ENCODE peak calls at places on chromosomes 6 and 20, in seven cellular contexts. R is choroid plexus epithelial cell; M is esophagus squamous epithelium; I is GM20000; T is NCI-H345; C is thyroid gland; E is activated CD4-positive, CD25-positive, alpha-beta regulatory T cell treated with anti-CD3 and anti-CD28 coated beads, Interleukin-2, amount 50 U/mL, for 72 hours. B is an unnamed sample.
A peak's percentile ranks its signal among the peaks of the same experiment; 100 is the strongest.

GRCh38 chr6:160088069-160088773 is 33.4 kb upstream of the SLC22A1 start:
- DNase-seq in R (peak; percentile 85), M (no peak), I (no peak), T (no peak), C (peak; percentile 36), E (no peak), B (peak; percentile 85)

GRCh38 chr6:68776382-68776781 is 141.3 kb downstream of the ADGRB3 start:
- DNase-seq in R (no peak), M (no peak), I (no peak), T (no peak), C (no peak), E (no peak), B (no peak)

GRCh38 chr6:44133003-44133931 is 5.9 kb downstream of the TMEM63B start:
- DNase-seq in R (peak; percentile 65), M (no peak), I (no peak), T (peak; percentile 74), C (peak; percentile 54), E (no peak), B (peak; percentile 63)

GRCh38 chr20:21702553-21703467 is 2.7 kb upstream of the PAX1 start:
- DNase-seq in R (peak; percentile 17), M (no peak), I (peak; percentile 55), T (no peak), C (peak; percentile 81), E (no peak), B (peak; percentile 47)

GRCh38 chr6:159899994-159900745 is 9.4 kb downstream of the MAS1 start:
- DNase-seq in R (peak; percentile 92), M (no peak), I (no peak), T (no peak), C (peak; percentile 20), E (no peak), B (no peak)

GRCh38 chr6:141667580-141668309 is 465.0 kb upstream of the GJE1 start:
- DNase-seq in R (peak; percentile 13), M (no peak), I (no peak), T (no peak), C (no peak), E (no peak), B (peak; percentile 7)

GRCh38 chr20:10352934-10353866 is 80.8 kb downstream of the MKKS start:
- DNase-seq in R (peak; percentile 87), M (no peak), I (no peak), T (no peak), C (no peak), E (no peak), B (peak; percentile 81)

GRCh38 chr6:33954453-33954852 is 150.7 kb upstream of the MLN start:
- DNase-seq in R (no peak), M (no peak), I (no peak), T (no peak), C (no peak), E (no peak), B (no peak)

GRCh38 chr20:60269571-60270162 is 311.4 kb downstream of the CDH26 start:
- DNase-seq in R (no peak), M (no peak), I (no peak), T (no peak), C (no peak), E (no peak), B (no peak)

GRCh38 chr20:48845000-48845399 is 17.2 kb upstream of the PREX1 start:
- DNase-seq in R (no peak), M (no peak), I (no peak), T (no peak), C (no peak), E (no peak), B (peak; percentile 60)

GRCh38 chr6:53455678-53456077 is 89.2 kb downstream of the GCLC start:
- DNase-seq in R (no peak), M (no peak), I (no peak), T (no peak), C (no peak), E (no peak), B (no peak)

GRCh38 chr20:56839791-56840190 is 210.7 kb downstream of the TFAP2C start:
- DNase-seq in R (no peak), M (no peak), I (no peak), T (no peak), C (peak; percentile 21), E (no peak), B (peak; percentile 7)

GRCh38 chr6:21079468-21080048 is 514.0 kb upstream of the SOX4 start:
- DNase-seq in R (peak; percentile 29), M (no peak), I (no peak), T (no peak), C (no peak), E (no peak), B (peak; percentile 44)

B was measured in cardiac muscle cell.